ENCODE peak calls at places on chromosomes 2 and 18, in seven cellular contexts. R is breast epithelium, Q is PC-3, U is heart left ventricle, W is H9, E is heart right ventricle, F is endothelial cell of umbilical vein. K is an unnamed sample.

GRCh38 chr2:144374163-144374661 is 145.7 kb downstream of the ZEB2 start:
- DNase-seq in F (no peak), W (no peak), R (no peak), U (no peak), Q (peak; percentile 54), E (no peak), K (no peak)

GRCh38 chr2:234286118-234286598 is 210.7 kb downstream of the ARL4C start:
- DNase-seq in F (peak; percentile 49), W (no peak), U (no peak), R (no peak), E (no peak), Q (no peak), K (no peak)

GRCh38 chr18:38481576-38481975 is 916.0 kb upstream of the CELF4 start:
- DNase-seq in F (no peak), E (no peak), Q (no peak), W (no peak), R (no peak), U (no peak), K (no peak)

GRCh38 chr2:195490304-195490703 is 166.7 kb upstream of the SLC39A10 start:
- DNase-seq in U (no peak), W (no peak), R (no peak), F (no peak), E (no peak), Q (no peak), K (no peak)

GRCh38 chr2:216927163-216927562 is 67.3 kb upstream of the TNP1 start:
- DNase-seq in R (no peak), F (no peak), E (no peak), W (no peak), Q (no peak), U (no peak), K (no peak)

GRCh38 chr2:54648256-54648655 is 75.2 kb upstream of the EML6 start:
- DNase-seq in E (no peak), F (no peak), W (no peak), Q (no peak), R (no peak), U (no peak), K (no peak)

GRCh38 chr2:33620-34019 is 12.7 kb downstream of the FAM110C start:
- DNase-seq in F (no peak), E (no peak), U (no peak), W (no peak), R (no peak), Q (peak; percentile 75), K (no peak)

GRCh38 chr18:79866889-79867574 is 69.3 kb downstream of the KCNG2 start:
- DNase-seq in W (no peak), Q (peak; percentile 71), U (no peak), E (no peak), F (no peak), R (no peak), K (no peak)

GRCh38 chr2:159003555-159003954 is 35.1 kb downstream of the TANC1 start:
- DNase-seq in W (no peak), Q (no peak), F (no peak), E (no peak), U (no peak), R (no peak), K (no peak)

GRCh38 chr2:217223222-217223930 is 363.5 kb upstream of the TNP1 start:
- DNase-seq in E (peak; percentile 62), F (peak; percentile 90), W (no peak), R (no peak), U (no peak), Q (peak; percentile 92), K (no peak)

GRCh38 chr2:61645911-61646310 is 107.8 kb upstream of the XPO1 start:
- DNase-seq in Q (peak; percentile 56), W (no peak), F (no peak), R (no peak), E (no peak), U (no peak), K (no peak)

GRCh38 chr2:223908304-223909047 is 36.7 kb downstream of the WDFY1 start:
- DNase-seq in F (no peak), U (no peak), E (no peak), Q (no peak), W (no peak), R (no peak), K (no peak)

GRCh38 chr2:31945572-31945935 is 65.3 kb downstream of the MEMO1 start:
- DNase-seq in R (no peak), U (no peak), E (no peak), F (peak; percentile 6), W (no peak), Q (peak; percentile 30), K (no peak)

GRCh38 chr2:241123816-241124536 is 21.9 kb upstream of the MTERF4 start:
- DNase-seq in F (no peak), E (no peak), U (no peak), Q (no peak), W (no peak), R (peak; percentile 79), K (no peak)

GRCh38 chr2:74917702-74918619 is 40.5 kb upstream of the POLE4 start:
- DNase-seq in W (no peak), Q (peak; percentile 94), R (no peak), U (no peak), F (no peak), E (no peak), K (peak; percentile 33)

GRCh38 chr2:24330161-24330560 is 30.2 kb downstream of the ITSN2 start:
- DNase-seq in F (no peak), W (no peak), R (no peak), E (no peak), Q (no peak), U (no peak), K (no peak)

GRCh38 chr2:19805266-19805665 is 96.5 kb downstream of the TTC32 start:
- DNase-seq in F (no peak), Q (no peak), E (no peak), R (no peak), U (no peak), W (no peak), K (no peak)

GRCh38 chr2:109607766-109608165 is 6.0 kb downstream of the SEPTIN10 start:
- DNase-seq in F (peak; percentile 11), R (no peak), W (no peak), E (no peak), Q (peak; percentile 20), U (no peak), K (no peak)

GRCh38 chr2:26717362-26717761 is 24.8 kb downstream of the KCNK3 start:
- DNase-seq in Q (no peak), U (no peak), F (no peak), E (no peak), R (no peak), W (no peak), K (no peak)

GRCh38 chr2:71697106-71698010 is 244.0 kb downstream of the DYSF start:
- DNase-seq in U (peak; percentile 44), R (peak; percentile 68), W (no peak), E (no peak), Q (no peak), F (no peak), K (no peak)

GRCh38 chr2:227661827-227662226 is 4.8 kb upstream of the SCYGR5 start:
- DNase-seq in W (no peak), F (no peak), E (no peak), Q (no peak), U (no peak), R (no peak), K (no peak)

GRCh38 chr2:65722028-65722427 is 289.6 kb upstream of the SPRED2 start:
- DNase-seq in Q (peak; percentile 55), U (peak; percentile 59), F (no peak), R (no peak), W (peak; percentile 64), E (peak; percentile 20), K (peak; percentile 34)

GRCh38 chr18:74899554-74899953 is 301.9 kb downstream of the ZNF407 start:
- DNase-seq in E (no peak), F (no peak), W (no peak), U (no peak), Q (no peak), R (no peak), K (no peak)

GRCh38 chr2:107278672-107279071 is 392.7 kb upstream of the ST6GAL2 start:
- DNase-seq in E (no peak), Q (no peak), F (no peak), U (no peak), R (no peak), W (no peak), K (no peak)

GRCh38 chr2:127104166-127104660 is 2.7 kb downstream of the BIN1 start:
- DNase-seq in E (no peak), W (peak; percentile 17), F (no peak), Q (no peak), R (no peak), U (no peak), K (no peak)
- H3K4me1 ChIP-seq in E (peaks cover 10% of the 10 kb centered on the region), W (peaks cover 4% of the 10 kb centered on the region), F (peaks cover 6% of the 10 kb centered on the region), Q (peaks cover 34% of the 10 kb centered on the region), R (no peaks in the 10 kb centered on the region), U (peaks cover 17% of the 10 kb centered on the region), K (no peaks in the 10 kb centered on the region)

GRCh38 chr2:219458996-219459395 is 24.4 kb downstream of the SPEG start:
- DNase-seq in E (no peak), W (no peak), Q (no peak), R (no peak), U (peak; percentile 46), F (no peak), K (no peak)
- H3K27me3 ChIP-seq in E (peaks cover 5% of the 10 kb centered on the region), W (no peaks in the 10 kb centered on the region), Q (no peaks in the 10 kb centered on the region), R (no peaks in the 10 kb centered on the region), U (peaks cover 9% of the 10 kb centered on the region), F (no peaks in the 10 kb centered on the region), K (no peaks in the 10 kb centered on the region)

GRCh38 chr2:237700583-237701032 is 73.2 kb downstream of the LRRFIP1 start:
- DNase-seq in Q (no peak), E (peak; percentile 84), R (no peak), W (no peak), U (peak; percentile 73), F (peak; percentile 85), K (no peak)

GRCh38 chr2:237699870-237700582 is 72.6 kb downstream of the LRRFIP1 start:
- DNase-seq in U (no peak), F (no peak), E (no peak), R (no peak), W (no peak), Q (no peak), K (no peak)

GRCh38 chr2:237696471-237696870 is 69.1 kb downstream of the LRRFIP1 start:
- DNase-seq in F (no peak), W (peak; percentile 14), U (no peak), E (no peak), Q (no peak), R (no peak), K (no peak)

GRCh38 chr2:237697586-237698337 is 70.4 kb downstream of the LRRFIP1 start:
- DNase-seq in W (peak; percentile 29), R (no peak), F (peak; percentile 71), E (no peak), Q (no peak), U (no peak), K (no peak)

GRCh38 chr2:237698338-237698694 is 70.9 kb downstream of the LRRFIP1 start:
- DNase-seq in F (no peak), Q (no peak), R (no peak), E (no peak), U (no peak), W (peak; percentile 14), K (no peak)
- H3K4me1 ChIP-seq in F (peaks cover 91% of the 10 kb centered on the region), Q (peaks cover 40% of the 10 kb centered on the region), R (peaks cover 46% of the 10 kb centered on the region), E (peaks cover 100% of the 10 kb centered on the region), U (peaks cover 100% of the 10 kb centered on the region), W (peaks cover 39% of the 10 kb centered on the region), K (peaks cover 52% of the 10 kb centered on the region)

GRCh38 chr2:177669201-177669600 is 276.6 kb downstream of the AGPS start:
- DNase-seq in R (no peak), Q (no peak), E (no peak), W (no peak), U (no peak), F (no peak), K (no peak)
- H3K27me3 ChIP-seq in R (no peaks in the 10 kb centered on the region), Q (peaks cover 30% of the 10 kb centered on the region), E (no peaks in the 10 kb centered on the region), W (peaks cover 6% of the 10 kb centered on the region), U (peaks cover 2% of the 10 kb centered on the region), F (peaks cover 3% of the 10 kb centered on the region), K (no peaks in the 10 kb centered on the region)